ENCODE peak calls at places on chromosome 3, in five cellular contexts. I, U, V, K and H are unnamed samples.
A peak's percentile ranks its signal among the peaks of the same experiment; 100 is the strongest.

GRCh38 chr3:35664460-35664919 is 25.2 kb downstream of the ARPP21 start:
- DNase-seq in I (no peak), U (no peak), V (peak; percentile 66), K (no peak), H (peak; percentile 11)

GRCh38 chr3:99747915-99748314 is 69.7 kb upstream of the CMSS1 start:
- DNase-seq in I (peak; percentile 46), U (peak; percentile 5), V (no peak), K (no peak), H (peak; percentile 2)

GRCh38 chr3:52455283-52456168 is at the start of gene NISCH:
- DNase-seq in I (peak; percentile 75), U (peak; percentile 79), V (peak; percentile 81), K (no peak), H (peak; percentile 93)

GRCh38 chr3:110750201-110750600 is 321.4 kb upstream of the NECTIN3 start:
- DNase-seq in I (no peak), U (no peak), V (no peak), K (no peak), H (no peak)

GRCh38 chr3:170338690-170339340 is 18.7 kb upstream of the SKIL start:
- DNase-seq in I (no peak), U (no peak), V (no peak), K (no peak), H (peak; percentile 93)

GRCh38 chr3:18716101-18716500 is 291.0 kb upstream of the SATB1 start:
- DNase-seq in I (no peak), U (no peak), V (no peak), K (no peak), H (no peak)

GRCh38 chr3:13528217-13528801 is 20.6 kb upstream of the FBLN2 start:
- DNase-seq in I (peak; percentile 37), U (peak; percentile 46), V (peak; percentile 87), K (peak; percentile 46), H (peak; percentile 43)

GRCh38 chr3:107222927-107223326 is 154.3 kb upstream of the CCDC54 start:
- DNase-seq in I (peak; percentile 96), U (no peak), V (no peak), K (no peak), H (peak; percentile 22)

GRCh38 chr3:129732200-129732876 is 125.9 kb upstream of the PLXND1 start:
- DNase-seq in I (no peak), U (no peak), V (no peak), K (no peak), H (no peak)

GRCh38 chr3:72355168-72355567 is 493.1 kb downstream of the SHQ1 start:
- DNase-seq in I (no peak), U (no peak), V (no peak), K (no peak), H (no peak)

GRCh38 chr3:127043041-127043641 is 60.2 kb downstream of the PLXNA1 start:
- DNase-seq in I (no peak), U (no peak), V (peak; percentile 62), K (no peak), H (peak; percentile 55)

GRCh38 chr3:149547413-149547812 is 72.9 kb downstream of the TM4SF4 start:
- DNase-seq in I (no peak), U (no peak), V (no peak), K (no peak), H (no peak)

GRCh38 chr3:4906107-4906621 is 73.1 kb upstream of the BHLHE40 start:
- DNase-seq in I (peak; percentile 22), U (no peak), V (no peak), K (no peak), H (no peak)

GRCh38 chr3:170721563-170721962 is 135.7 kb upstream of the SLC7A14 start:
- DNase-seq in I (no peak), U (no peak), V (no peak), K (no peak), H (peak; percentile 20)

GRCh38 chr3:17432237-17432636 is 310.2 kb downstream of the TBC1D5 start:
- DNase-seq in I (peak; percentile 18), U (no peak), V (no peak), K (no peak), H (no peak)

GRCh38 chr3:171187706-171188290 is 161.3 kb upstream of the SLC2A2 start:
- DNase-seq in I (peak; percentile 48), U (peak; percentile 30), V (no peak), K (no peak), H (no peak)

GRCh38 chr3:13022348-13023250 is 50.6 kb downstream of the IQSEC1 start:
- DNase-seq in I (peak; percentile 83), U (no peak), V (peak; percentile 76), K (peak; percentile 31), H (peak; percentile 91)

GRCh38 chr3:150216041-150216811 is 191.9 kb upstream of the TSC22D2 start:
- DNase-seq in I (peak; percentile 33), U (no peak), V (no peak), K (no peak), H (no peak)

GRCh38 chr3:33426068-33426467 is 14.1 kb downstream of the UBP1 start:
- DNase-seq in I (no peak), U (no peak), V (peak; percentile 53), K (no peak), H (no peak)

GRCh38 chr3:138511990-138512389 is 77.6 kb downstream of the ESYT3 start:
- DNase-seq in I (no peak), U (no peak), V (no peak), K (no peak), H (no peak)

GRCh38 chr3:43814461-43814860 is 123.7 kb downstream of the ABHD5 start:
- DNase-seq in I (no peak), U (no peak), V (no peak), K (no peak), H (no peak)

GRCh38 chr3:118974356-118975097 is 60.1 kb downstream of the IGSF11 start:
- DNase-seq in I (no peak), U (no peak), V (no peak), K (no peak), H (no peak)

GRCh38 chr3:31444220-31445142 is 88.2 kb upstream of the STT3B start:
- DNase-seq in I (no peak), U (no peak), V (no peak), K (no peak), H (peak; percentile 78)

GRCh38 chr3:33115024-33115768 is 1.4 kb downstream of the CRTAP start:
- DNase-seq in I (peak; percentile 90), U (peak; percentile 78), V (no peak), K (no peak), H (peak; percentile 35)

GRCh38 chr3:64728994-64729393 is 41.2 kb upstream of the ADAMTS9 start:
- DNase-seq in I (no peak), U (no peak), V (no peak), K (no peak), H (no peak)

GRCh38 chr3:36219398-36219797 is 160.9 kb upstream of the STAC start:
- DNase-seq in I (peak; percentile 15), U (no peak), V (no peak), K (no peak), H (no peak)

GRCh38 chr3:36248374-36248773 is 131.9 kb upstream of the STAC start:
- DNase-seq in I (no peak), U (no peak), V (peak; percentile 38), K (no peak), H (no peak)

GRCh38 chr3:162776137-162776536 is 1279.5 kb downstream of the OTOL1 start:
- DNase-seq in I (no peak), U (no peak), V (no peak), K (no peak), H (no peak)

GRCh38 chr3:178271740-178272387 is 264.4 kb upstream of the KCNMB2 start:
- DNase-seq in I (peak; percentile 19), U (no peak), V (no peak), K (no peak), H (no peak)

GRCh38 chr3:178275793-178276192 is 260.4 kb upstream of the KCNMB2 start:
- DNase-seq in I (peak; percentile 34), U (no peak), V (no peak), K (no peak), H (peak; percentile 30)

GRCh38 chr3:178275311-178275710 is 260.9 kb upstream of the KCNMB2 start:
- DNase-seq in I (no peak), U (no peak), V (no peak), K (no peak), H (peak; percentile 14)

GRCh38 chr3:178277605-178278004 is 258.6 kb upstream of the KCNMB2 start:
- DNase-seq in I (no peak), U (no peak), V (no peak), K (no peak), H (no peak)

DNA sequence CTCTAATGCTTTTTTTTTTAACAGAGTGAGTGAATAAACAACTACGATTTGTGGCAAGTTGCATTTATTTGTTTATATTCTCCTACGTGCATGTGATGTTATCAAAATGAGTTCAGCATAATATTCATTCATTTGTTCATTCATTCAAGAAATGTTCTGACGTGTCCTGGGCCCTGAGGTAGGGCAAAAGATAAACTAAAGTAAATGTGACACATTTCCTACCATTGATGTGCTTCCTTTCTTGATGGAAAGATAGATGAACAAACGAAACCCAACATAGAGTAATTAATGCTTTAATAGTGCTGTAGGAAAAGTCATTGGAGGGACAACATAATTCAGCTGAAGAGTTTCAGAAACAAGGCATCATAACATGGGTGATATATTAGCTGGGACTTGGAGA is 261.5 kb upstream of the KCNMB2 start:
- DNase-seq in I (no peak), U (no peak), V (no peak), K (no peak), H (no peak)
- H2BK12ac ChIP-seq in I (no peak overlapping the region), U (no peak overlapping the region), V (no peak overlapping the region), K (no peak overlapping the region), H (no peak overlapping the region)

DNA sequence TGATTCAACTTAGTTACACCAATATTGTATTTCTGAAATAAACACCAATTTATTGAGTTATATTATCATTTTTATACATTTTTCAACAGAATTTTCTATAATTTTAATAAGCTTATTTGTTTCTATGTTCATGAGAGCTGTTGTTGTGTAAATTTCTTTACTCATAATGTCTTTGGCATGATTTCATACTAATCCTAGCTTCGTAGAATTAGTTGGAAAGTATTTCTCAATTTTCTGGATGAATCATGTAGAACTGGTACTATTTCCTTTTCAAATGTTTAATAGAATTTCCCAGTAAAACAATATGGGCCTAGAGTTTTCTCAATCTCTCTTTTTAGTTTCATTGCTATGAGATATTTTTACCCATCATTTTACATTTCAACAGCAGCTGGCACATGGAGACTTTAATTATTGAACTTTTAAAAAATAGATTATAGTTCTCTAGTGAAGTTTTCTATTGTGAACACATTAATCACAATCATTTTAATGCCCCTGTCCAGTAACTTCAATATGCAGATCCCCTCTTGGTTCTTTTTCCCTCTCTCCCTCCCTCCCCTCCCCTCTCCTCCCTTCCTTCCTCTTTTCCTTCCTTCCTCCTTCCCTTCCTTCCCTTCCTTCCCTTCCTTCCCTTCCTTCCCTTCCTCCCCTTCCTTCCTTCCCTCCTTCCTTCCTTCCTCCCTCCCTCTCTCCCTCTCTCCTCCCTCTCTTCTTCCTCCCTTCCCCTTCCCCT is 1357.1 kb downstream of the ZPLD1 start:
- DNase-seq in I (no peak), U (no peak), V (no peak), K (no peak), H (no peak)
- H2BK12ac ChIP-seq in I (no peak overlapping the region), U (no peak overlapping the region), V (no peak overlapping the region), K (no peak overlapping the region), H (no peak overlapping the region)

GRCh38 chr3:58725326-58725853 is 58.8 kb upstream of the FAM3D start:
- DNase-seq in I (no peak), U (no peak), V (no peak), K (no peak), H (no peak)
- H2BK12ac ChIP-seq in I (no peak overlapping the region), U (no peak overlapping the region), V (no peak overlapping the region), K (no peak overlapping the region), H (no peak overlapping the region)

DNA sequence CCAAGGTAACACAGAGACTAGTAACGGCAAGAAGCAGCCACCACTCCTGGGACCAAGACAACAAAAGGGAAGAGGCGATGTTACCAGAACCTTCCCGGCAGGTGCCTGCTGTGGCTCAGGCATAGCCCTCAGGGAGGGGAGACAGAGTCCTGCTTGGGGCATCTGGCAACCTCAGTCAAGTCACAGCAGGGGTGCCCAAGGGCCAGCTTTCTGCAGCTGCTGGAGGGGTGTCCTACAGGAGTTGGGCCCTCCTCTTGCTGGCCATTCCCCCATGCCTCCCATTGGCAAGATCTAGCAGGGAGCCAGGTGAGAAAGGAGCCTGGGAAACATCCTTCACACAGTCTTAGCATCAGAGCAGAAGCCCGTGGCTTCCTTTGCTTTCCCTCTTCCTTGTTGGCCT is 197.3 kb upstream of the IL12A start:
- DNase-seq in I (no peak), U (no peak), V (no peak), K (no peak), H (no peak)
- H2BK12ac ChIP-seq in I (peak overlapping the region; percentile 79), U (no peak overlapping the region), V (no peak overlapping the region), K (no peak overlapping the region), H (peak overlapping the region; percentile 9)